ENCODE peak calls at places on chromosomes 1 and 21, in four cellular contexts. One of them, this sample, is unnamed. For H3K9me3, the result is how much of the 10 kb centered on the place peaks cover.

GRCh38 chr1:226466301-226466700 is 58.4 kb upstream of the PARP1 start:
- DNase-seq in fibroblast of lung: no peak
- DNase-seq in Peyer's patch: no peak
- DNase-seq in CD4-positive, alpha-beta T cell: no peak
- DNase-seq in this sample: no peak

GRCh38 chr1:214864896-214865688 is 217.4 kb upstream of the KCNK2 start:
- DNase-seq in fibroblast of lung: peak
- DNase-seq in Peyer's patch: no peak
- DNase-seq in CD4-positive, alpha-beta T cell: no peak
- DNase-seq in this sample: no peak

GRCh38 chr1:157961805-157962762 is 31.4 kb upstream of the KIRREL1 start:
- DNase-seq in CD4-positive, alpha-beta T cell: no peak
- DNase-seq in Peyer's patch: no peak
- DNase-seq in fibroblast of lung: peak
- DNase-seq in this sample: no peak

GRCh38 chr1:38014724-38015424 is 2.3 kb downstream of the UTP11 start:
- DNase-seq in fibroblast of lung: no peak
- DNase-seq in Peyer's patch: no peak
- DNase-seq in CD4-positive, alpha-beta T cell: no peak
- DNase-seq in this sample: no peak

GRCh38 chr1:41379741-41380130 is 18.5 kb downstream of the FOXO6 start:
- DNase-seq in Peyer's patch: no peak
- DNase-seq in CD4-positive, alpha-beta T cell: no peak
- DNase-seq in fibroblast of lung: no peak
- DNase-seq in this sample: no peak

GRCh38 chr1:78676347-78676982 is 26.8 kb downstream of the IFI44 start:
- DNase-seq in fibroblast of lung: peak
- DNase-seq in CD4-positive, alpha-beta T cell: peak
- DNase-seq in Peyer's patch: no peak
- DNase-seq in this sample: no peak

GRCh38 chr21:32007461-32007860 is 134.6 kb downstream of the HUNK start:
- DNase-seq in fibroblast of lung: no peak
- DNase-seq in CD4-positive, alpha-beta T cell: no peak
- DNase-seq in Peyer's patch: no peak
- DNase-seq in this sample: no peak

GRCh38 chr1:119816407-119816806 is 5.1 kb upstream of the REG4 start:
- DNase-seq in CD4-positive, alpha-beta T cell: no peak
- DNase-seq in fibroblast of lung: no peak
- DNase-seq in Peyer's patch: no peak
- DNase-seq in this sample: no peak

GRCh38 chr21:33059319-33059894 is 10.5 kb upstream of the OLIG1 start:
- DNase-seq in fibroblast of lung: no peak
- DNase-seq in CD4-positive, alpha-beta T cell: no peak
- DNase-seq in Peyer's patch: no peak
- DNase-seq in this sample: no peak

GRCh38 chr1:230972855-230973271 is 5.8 kb downstream of the TTC13 start:
- DNase-seq in Peyer's patch: no peak
- DNase-seq in fibroblast of lung: no peak
- DNase-seq in CD4-positive, alpha-beta T cell: peak
- DNase-seq in this sample: peak

DNA sequence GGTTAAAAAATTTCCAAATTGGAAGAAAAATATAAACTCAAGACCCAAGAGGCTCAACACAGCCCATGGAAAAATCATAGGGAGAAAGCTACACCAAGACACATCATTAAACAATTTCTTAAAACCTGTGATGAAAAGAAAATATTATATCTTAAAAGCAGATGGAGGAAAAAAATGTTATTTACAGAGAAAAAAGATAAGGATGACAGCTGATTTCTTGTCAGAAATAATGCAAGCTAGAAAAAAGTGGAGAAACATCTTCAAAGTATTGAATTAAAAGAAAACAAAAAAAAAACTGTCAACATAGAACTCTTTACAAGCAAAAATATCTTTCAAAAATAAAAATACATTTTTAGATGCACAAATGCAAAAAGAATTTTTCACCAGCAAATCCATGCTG is 930.5 kb downstream of the ADGRL2 start:
- DNase-seq in Peyer's patch: no peak
- DNase-seq in CD4-positive, alpha-beta T cell: no peak
- DNase-seq in fibroblast of lung: no peak
- DNase-seq in this sample: no peak
- H3K9me3 ChIP-seq in Peyer's patch: under half
- H3K9me3 ChIP-seq in CD4-positive, alpha-beta T cell: under half
- H3K9me3 ChIP-seq in fibroblast of lung: under half
- H3K9me3 ChIP-seq in this sample: under half

DNA sequence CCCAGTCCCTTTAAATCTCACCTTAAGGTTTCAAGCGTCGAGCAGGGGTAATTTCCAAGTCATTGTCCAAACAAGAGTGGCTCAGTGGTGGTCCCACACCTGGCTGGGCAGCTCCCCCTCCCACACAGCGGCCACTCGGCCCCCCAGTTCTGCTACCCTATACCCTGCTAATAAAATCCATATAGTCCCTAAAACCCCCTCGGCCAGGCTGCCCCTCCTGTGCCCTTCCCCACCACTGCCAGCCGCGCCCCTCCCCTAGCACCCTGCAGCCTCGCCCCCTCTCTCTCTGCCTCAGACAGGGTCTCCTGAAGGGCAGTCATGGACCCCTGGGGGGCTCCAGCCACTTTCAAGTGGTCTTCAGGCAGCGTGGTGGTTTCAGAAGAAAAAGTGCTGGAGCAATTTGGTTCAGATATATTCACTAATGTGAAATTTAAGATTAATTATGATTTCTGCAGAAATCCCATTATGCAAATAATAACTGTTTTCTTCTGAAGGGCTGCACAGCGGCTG is 34.2 kb upstream of the TTC34 start:
- DNase-seq in CD4-positive, alpha-beta T cell: no peak
- DNase-seq in Peyer's patch: no peak
- DNase-seq in fibroblast of lung: no peak
- DNase-seq in this sample: no peak
- H3K9me3 ChIP-seq in CD4-positive, alpha-beta T cell: under half
- H3K9me3 ChIP-seq in Peyer's patch: under half
- H3K9me3 ChIP-seq in fibroblast of lung: under half
- H3K9me3 ChIP-seq in this sample: under half

GRCh38 chr1:106055900-106056299 is 1000.6 kb upstream of the PRMT6 start:
- DNase-seq in fibroblast of lung: no peak
- DNase-seq in Peyer's patch: no peak
- DNase-seq in CD4-positive, alpha-beta T cell: no peak
- DNase-seq in this sample: no peak
- H3K9me3 ChIP-seq in fibroblast of lung: under half
- H3K9me3 ChIP-seq in Peyer's patch: under half
- H3K9me3 ChIP-seq in CD4-positive, alpha-beta T cell: under half
- H3K9me3 ChIP-seq in this sample: under half

DNA sequence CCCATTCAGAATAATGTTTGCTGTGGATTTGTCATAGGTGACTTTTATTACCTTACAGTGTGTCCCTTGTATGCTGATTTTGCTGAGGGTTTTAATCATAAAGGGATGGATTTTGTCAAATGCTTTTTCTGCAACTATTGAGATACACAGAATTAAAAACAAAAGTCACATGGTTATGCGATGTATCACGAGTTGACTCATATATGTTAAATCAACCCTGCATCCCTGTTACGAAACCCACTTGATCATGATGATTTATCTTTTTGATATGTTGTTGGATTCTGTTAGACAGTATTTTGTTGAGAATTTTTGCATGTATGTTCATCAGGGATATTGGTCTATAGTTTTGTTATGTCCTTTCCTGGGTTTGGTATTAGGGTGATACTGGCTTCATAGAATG is 10.7 kb upstream of the OR2T34 start:
- DNase-seq in fibroblast of lung: no peak
- DNase-seq in CD4-positive, alpha-beta T cell: no peak
- DNase-seq in Peyer's patch: no peak
- DNase-seq in this sample: no peak
- H3K9me3 ChIP-seq in fibroblast of lung: under half
- H3K9me3 ChIP-seq in CD4-positive, alpha-beta T cell: under half
- H3K9me3 ChIP-seq in Peyer's patch: under half
- H3K9me3 ChIP-seq in this sample: under half

GRCh38 chr1:46691997-46692790 is 20.5 kb downstream of the TEX38 start:
- DNase-seq in fibroblast of lung: peak
- DNase-seq in CD4-positive, alpha-beta T cell: no peak
- DNase-seq in Peyer's patch: no peak
- DNase-seq in this sample: no peak
- H3K9me3 ChIP-seq in fibroblast of lung: under half
- H3K9me3 ChIP-seq in CD4-positive, alpha-beta T cell: under half
- H3K9me3 ChIP-seq in Peyer's patch: under half
- H3K9me3 ChIP-seq in this sample: under half

DNA sequence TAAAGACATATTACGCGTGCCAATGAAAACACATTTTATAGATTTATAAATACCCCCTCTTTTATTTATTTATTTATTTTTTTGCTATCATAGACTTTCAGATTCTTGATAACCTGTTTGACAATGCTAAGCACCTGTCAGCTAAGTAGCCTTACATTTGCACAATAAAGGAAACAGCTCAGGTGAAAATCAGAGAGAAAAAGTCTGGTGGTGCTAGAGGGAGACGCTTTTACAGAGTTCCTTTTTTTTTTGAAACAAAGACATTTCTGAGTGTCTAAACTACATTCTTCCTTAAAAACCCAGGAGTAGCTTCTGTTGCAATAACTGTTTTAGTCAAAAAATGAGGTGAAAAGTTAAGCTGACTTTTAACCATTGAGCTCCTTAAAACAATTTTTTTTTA is 1611.6 kb downstream of the NCAM2 start:
- DNase-seq in Peyer's patch: no peak
- DNase-seq in CD4-positive, alpha-beta T cell: no peak
- DNase-seq in fibroblast of lung: no peak
- DNase-seq in this sample: no peak
- H3K9me3 ChIP-seq in Peyer's patch: under half
- H3K9me3 ChIP-seq in CD4-positive, alpha-beta T cell: under half
- H3K9me3 ChIP-seq in fibroblast of lung: under half
- H3K9me3 ChIP-seq in this sample: under half

DNA sequence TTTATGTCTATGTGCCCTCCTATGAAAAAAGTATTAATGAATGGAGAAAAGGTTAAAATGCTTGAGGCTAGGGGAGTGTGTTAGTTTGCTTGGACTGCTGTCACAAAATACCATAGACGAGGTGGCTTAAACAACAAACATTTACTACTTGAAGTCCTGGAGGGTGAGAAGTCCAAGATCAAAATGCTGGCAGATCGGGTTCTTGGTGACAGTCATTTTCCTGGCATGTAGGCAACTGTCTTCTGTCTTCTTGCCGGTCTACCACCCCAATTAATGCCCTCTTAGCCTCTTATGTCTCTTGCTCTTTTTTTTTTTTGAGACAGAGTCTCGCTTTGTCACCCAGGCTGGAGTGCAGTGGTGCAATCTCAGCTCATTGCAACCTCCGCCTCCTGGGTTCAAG is 15.0 kb downstream of the ARID1A start:
- DNase-seq in fibroblast of lung: no peak
- DNase-seq in Peyer's patch: no peak
- DNase-seq in CD4-positive, alpha-beta T cell: no peak
- DNase-seq in this sample: no peak
- H3K9me3 ChIP-seq in fibroblast of lung: under half
- H3K9me3 ChIP-seq in Peyer's patch: under half
- H3K9me3 ChIP-seq in CD4-positive, alpha-beta T cell: under half
- H3K9me3 ChIP-seq in this sample: under half

DNA sequence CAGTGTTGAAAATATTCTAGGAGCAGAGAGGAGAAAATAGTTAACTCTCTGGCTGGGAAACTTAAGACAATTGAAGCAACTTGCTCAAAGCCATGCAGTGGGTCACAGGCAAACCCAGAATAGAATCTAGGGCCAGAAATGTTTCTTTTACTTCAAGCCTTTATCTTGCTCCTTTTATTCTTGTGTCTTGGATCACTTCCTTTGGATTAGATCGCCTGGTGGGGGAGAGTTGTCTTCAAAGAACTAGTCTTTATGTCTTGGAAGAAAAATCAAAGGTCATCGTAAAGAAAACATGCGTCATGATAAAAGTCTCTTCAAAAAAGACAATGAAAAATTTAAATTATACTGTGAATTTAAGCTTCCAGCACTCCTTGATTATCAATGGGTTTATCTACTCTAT is 493.6 kb upstream of the USP24 start:
- DNase-seq in Peyer's patch: no peak
- DNase-seq in fibroblast of lung: no peak
- DNase-seq in CD4-positive, alpha-beta T cell: no peak
- DNase-seq in this sample: no peak
- H3K9me3 ChIP-seq in Peyer's patch: under half
- H3K9me3 ChIP-seq in fibroblast of lung: under half
- H3K9me3 ChIP-seq in CD4-positive, alpha-beta T cell: under half
- H3K9me3 ChIP-seq in this sample: under half

DNA sequence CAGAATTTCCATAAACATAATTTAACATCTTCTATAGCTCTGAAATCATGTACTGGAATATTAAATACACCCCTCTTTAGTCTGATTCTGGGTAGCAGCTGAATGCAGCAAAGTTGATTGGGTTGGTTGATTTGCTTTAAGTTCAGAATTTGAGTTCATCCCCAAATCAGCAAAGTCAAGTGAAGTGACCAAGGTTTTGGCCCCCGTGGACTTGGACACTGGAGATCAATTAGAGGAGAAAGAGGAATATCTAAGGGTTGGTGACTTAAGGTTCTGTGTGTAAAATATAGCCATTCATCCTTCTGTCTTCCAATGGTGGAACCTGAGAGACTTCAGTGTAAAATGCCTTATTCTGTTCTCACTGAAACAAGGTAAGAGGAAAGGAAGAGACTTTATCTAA is at the start of gene OR2L13:
- DNase-seq in CD4-positive, alpha-beta T cell: no peak
- DNase-seq in Peyer's patch: no peak
- DNase-seq in fibroblast of lung: no peak
- DNase-seq in this sample: no peak
- H3K9me3 ChIP-seq in CD4-positive, alpha-beta T cell: under half
- H3K9me3 ChIP-seq in Peyer's patch: under half
- H3K9me3 ChIP-seq in fibroblast of lung: under half
- H3K9me3 ChIP-seq in this sample: under half